ENCODE peak calls at places on chromosomes 3 and 15, in nine cellular contexts. C is central memory CD8-positive, alpha-beta T cell; Y is stimulated activated CD4-positive, alpha-beta T cell treated with anti-CD3 and anti-CD28 coated beads, Interleukin-4, amount 100 ng/mL, for 48 hours; Q is EL; T is activated B cell treated with CpG ODN at 0.5 μM for 24 hours; H is A172; O is choroid plexus epithelial cell; L is NCI-H460; U is effector CD8-positive, alpha-beta T cell. K is an unnamed sample.

GRCh38 chr3:58009026-58009748 is 965 bp downstream of the FLNB start:
- DNase-seq in C (peak), Q (no peak), H (no peak), T (peak), O (no peak), U (peak), Y (peak), L (no peak), K (no peak)

GRCh38 chr15:74775132-74775562 is 6.7 kb upstream of the CSK start:
- DNase-seq in Y (no peak), U (no peak), Q (no peak), O (no peak), H (no peak), T (no peak), C (no peak), L (no peak), K (no peak)

GRCh38 chr3:55516391-55517030 is 29.4 kb upstream of the WNT5A start:
- DNase-seq in H (no peak), O (no peak), C (no peak), Q (no peak), Y (no peak), T (no peak), L (no peak), U (no peak), K (no peak)

GRCh38 chr15:74167891-74168331 is 5.6 kb upstream of the ISLR start:
- DNase-seq in O (no peak), U (no peak), Y (no peak), Q (no peak), L (no peak), H (no peak), C (no peak), T (no peak), K (no peak)

GRCh38 chr3:183275418-183275817 is 22.4 kb downstream of the B3GNT5 start:
- DNase-seq in C (no peak), H (no peak), Y (no peak), O (peak), U (no peak), L (no peak), Q (peak), T (no peak), K (no peak)

GRCh38 chr15:75712668-75713337 is at the start of gene CSPG4:
- DNase-seq in L (no peak), O (peak), U (no peak), C (no peak), Q (peak), Y (no peak), H (peak), T (no peak), K (no peak)

GRCh38 chr3:194300392-194300758 is 50.8 kb downstream of the CPN2 start:
- DNase-seq in C (no peak), H (no peak), L (no peak), O (no peak), Q (no peak), U (no peak), Y (no peak), T (no peak), K (no peak)

GRCh38 chr15:59437473-59437776 is 561 bp upstream of the FAM81A start:
- DNase-seq in U (no peak), C (no peak), T (no peak), Y (no peak), H (no peak), O (no peak), L (no peak), Q (no peak), K (no peak)

GRCh38 chr15:25175033-25175788 is 220.4 kb downstream of the SNRPN start:
- DNase-seq in T (peak), L (no peak), O (no peak), H (no peak), U (no peak), Y (no peak), C (no peak), Q (no peak), K (no peak)